ENCODE peak calls at places on chromosome 16, in four cellular contexts. C, S, R and Y are unnamed samples.

GRCh38 chr16:49532243-49532870 is 158.8 kb downstream of the C16orf78 start:
- DNase-seq in C (no peak), S (no peak), R (no peak), Y (no peak)

GRCh38 chr16:67504190-67505021 is 21.1 kb upstream of the AGRP start:
- DNase-seq in C (peak), S (no peak), R (peak), Y (no peak)

GRCh38 chr16:65655802-65656201 is 533.9 kb upstream of the CDH11 start:
- DNase-seq in C (no peak), S (no peak), R (no peak), Y (no peak)

GRCh38 chr16:89004209-89004831 is 27.3 kb upstream of the CBFA2T3 start:
- DNase-seq in C (no peak), S (no peak), R (no peak), Y (no peak)

GRCh38 chr16:84507011-84507982 is 2.8 kb upstream of the MEAK7 start:
- DNase-seq in C (no peak), S (no peak), R (no peak), Y (no peak)

GRCh38 chr16:50667497-50668367 is 13.4 kb downstream of the SNX20 start:
- DNase-seq in C (no peak), S (no peak), R (no peak), Y (no peak)

GRCh38 chr16:87404764-87405625 is 12.9 kb downstream of the MAP1LC3B start:
- DNase-seq in C (no peak), S (no peak), R (no peak), Y (no peak)

GRCh38 chr16:56352351-56353053 is 72.8 kb downstream of the AMFR start:
- DNase-seq in C (no peak), S (no peak), R (no peak), Y (no peak)

GRCh38 chr16:7597677-7598076 is 265.0 kb downstream of the RBFOX1 start:
- DNase-seq in C (peak), S (no peak), R (no peak), Y (no peak)

GRCh38 chr16:2429037-2429770 is at the start of gene CCNF:
- DNase-seq in C (peak), S (peak), R (peak), Y (peak)

GRCh38 chr16:2427526-2427925 is 1.7 kb upstream of the CCNF start:
- DNase-seq in C (no peak), S (no peak), R (no peak), Y (no peak)

GRCh38 chr16:2428051-2428786 is 1.0 kb upstream of the CCNF start:
- DNase-seq in C (peak), S (peak), R (no peak), Y (no peak)

GRCh38 chr16:2429771-2430663 is 770 bp downstream of the CCNF start:
- DNase-seq in C (peak), S (peak), R (peak), Y (no peak)

GRCh38 chr16:2428787-2429036 is 535 bp upstream of the CCNF start:
- DNase-seq in C (no peak), S (no peak), R (peak), Y (no peak)
- TF ChIP-seq CTCF in C (no peak), S (no peak), R (no peak), Y (no peak)

GRCh38 chr16:28063611-28064061 is at the start of gene GSG1L:
- DNase-seq in C (no peak), S (no peak), R (no peak), Y (no peak)
- TF ChIP-seq CTCF in C (no peak), S (no peak), R (no peak), Y (no peak)

GRCh38 chr16:31698901-31699300 is 171.2 kb downstream of the AHSP start:
- DNase-seq in C (no peak), S (no peak), R (no peak), Y (no peak)

GRCh38 chr16:31699601-31700000 is 171.9 kb downstream of the AHSP start:
- DNase-seq in C (no peak), S (no peak), R (no peak), Y (no peak)

GRCh38 chr16:31695667-31696066 is 168.0 kb downstream of the AHSP start:
- DNase-seq in C (no peak), S (no peak), R (no peak), Y (no peak)

GRCh38 chr16:31697744-31698125 is 170.0 kb downstream of the AHSP start:
- DNase-seq in C (no peak), S (no peak), R (no peak), Y (no peak)

GRCh38 chr16:31696968-31697743 is 169.5 kb downstream of the AHSP start:
- DNase-seq in C (peak), S (no peak), R (no peak), Y (peak)
- TF ChIP-seq CTCF in C (peak), S (peak), R (peak), Y (peak)

GRCh38 chr16:82152641-82153094 is 17.4 kb downstream of the MPHOSPH6 start:
- DNase-seq in C (peak), S (peak), R (peak), Y (no peak)
- TF ChIP-seq CTCF in C (no peak), S (no peak), R (no peak), Y (no peak)

DNA sequence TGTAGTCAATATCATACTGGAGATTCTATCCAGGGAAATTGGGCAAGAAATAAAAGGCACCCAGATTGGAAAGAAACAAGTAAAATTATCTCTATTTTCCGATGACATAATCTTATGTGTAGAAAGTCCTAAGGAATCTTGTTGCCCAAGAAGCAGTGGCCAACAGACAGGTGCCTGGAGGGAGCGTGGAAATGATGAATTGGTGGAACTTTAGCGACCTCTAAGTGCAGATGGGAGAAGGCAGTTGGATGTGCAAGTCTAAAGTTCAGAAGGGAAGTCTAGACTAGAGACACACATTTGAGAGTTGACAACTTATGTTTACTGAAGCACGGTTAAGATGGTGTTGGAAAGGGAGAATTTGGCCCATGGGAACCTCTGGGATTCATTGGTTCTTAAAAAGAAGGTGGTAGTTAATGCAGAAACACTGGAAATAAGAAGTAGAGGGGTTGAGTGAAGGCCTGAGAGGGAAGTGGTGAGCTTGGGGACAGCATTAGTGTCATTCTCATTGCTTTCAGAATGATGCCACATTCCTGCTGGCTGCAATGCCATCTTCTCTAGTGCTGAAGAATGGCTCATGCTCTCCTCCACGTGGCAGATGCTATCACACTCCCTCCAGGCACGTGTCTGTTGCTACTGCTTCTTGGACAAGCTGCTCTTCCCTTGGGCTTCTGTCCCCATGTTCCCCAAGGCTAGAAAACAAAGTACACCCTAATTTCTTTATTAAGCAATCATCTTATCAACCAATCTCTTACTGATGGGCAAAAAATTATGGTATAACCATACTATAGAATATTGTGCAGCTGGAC is 24.0 kb downstream of the TAT start:
- DNase-seq in C (no peak), S (no peak), R (no peak), Y (peak)
- TF ChIP-seq CTCF in C (no peak), S (no peak), R (no peak), Y (peak)

GRCh38 chr16:2205967-2206313 is 686 bp downstream of the MLST8 start:
- DNase-seq in C (no peak), S (no peak), R (no peak), Y (no peak)

GRCh38 chr16:2204727-2205103 is 539 bp upstream of the MLST8 start:
- DNase-seq in C (no peak), S (no peak), R (no peak), Y (no peak)

GRCh38 chr16:2206420-2206779 is 1.1 kb downstream of the MLST8 start:
- DNase-seq in C (no peak), S (no peak), R (no peak), Y (no peak)

GRCh38 chr16:2206780-2207433 is 1.7 kb downstream of the MLST8 start:
- DNase-seq in C (no peak), S (no peak), R (no peak), Y (no peak)

GRCh38 chr16:2205104-2205966 is at the start of gene MLST8:
- DNase-seq in C (peak), S (peak), R (peak), Y (peak)
- TF ChIP-seq CTCF in C (no peak), S (no peak), R (no peak), Y (peak)